ENCODE peak calls at places on chromosomes 6 and 20, in five cellular contexts. R, N, U, G and X are unnamed samples. For H3K9me3, the result is how much of the 10 kb centered on the place peaks cover.

GRCh38 chr6:167713088-167713475 is 113.6 kb upstream of the AFDN start:
- DNase-seq in R (no peak), N (no peak), U (no peak), G (no peak), X (no peak)

GRCh38 chr6:41654433-41655020 is 16.3 kb downstream of the MDFI start:
- DNase-seq in R (no peak), N (no peak), U (no peak), G (no peak), X (no peak)

GRCh38 chr6:34695729-34696188 is 808 bp downstream of the ILRUN start:
- DNase-seq in R (no peak), N (no peak), U (no peak), G (no peak), X (no peak)

GRCh38 chr6:11317885-11318771 is 85.7 kb upstream of the NEDD9 start:
- DNase-seq in R (peak), N (peak), U (no peak), G (peak), X (no peak)

GRCh38 chr20:23246682-23247664 is 103.6 kb upstream of the NXT1 start:
- DNase-seq in R (peak), N (no peak), U (no peak), G (no peak), X (peak)

GRCh38 chr6:153208706-153209105 is 77.6 kb upstream of the RGS17 start:
- DNase-seq in R (peak), N (no peak), U (no peak), G (no peak), X (no peak)

GRCh38 chr6:103000686-103001085 is 1607.2 kb downstream of the GRIK2 start:
- DNase-seq in R (no peak), N (no peak), U (no peak), G (no peak), X (no peak)

GRCh38 chr20:38321959-38322598 is 18.1 kb downstream of the BPI start:
- DNase-seq in R (peak), N (no peak), U (no peak), G (no peak), X (peak)

GRCh38 chr6:78810146-78810545 is 57.2 kb upstream of the IRAK1BP1 start:
- DNase-seq in R (no peak), N (no peak), U (no peak), G (no peak), X (no peak)

GRCh38 chr6:17957488-17957887 is 29.9 kb downstream of the KIF13A start:
- DNase-seq in R (no peak), N (no peak), U (no peak), G (no peak), X (no peak)

GRCh38 chr20:8360035-8360434 is 228.0 kb downstream of the PLCB1 start:
- DNase-seq in R (no peak), N (no peak), U (no peak), G (no peak), X (no peak)
- H3K9me3 ChIP-seq in R (under half), N (under half), U (under half), G (under half), X (under half)

GRCh38 chr6:36130672-36131516 is 581 bp downstream of the MAPK13 start:
- DNase-seq in R (no peak), N (peak), U (peak), G (peak), X (peak)
- TF ChIP-seq CTCF in R (no peak), N (no peak), U (peak), G (no peak), X (no peak)

DNA sequence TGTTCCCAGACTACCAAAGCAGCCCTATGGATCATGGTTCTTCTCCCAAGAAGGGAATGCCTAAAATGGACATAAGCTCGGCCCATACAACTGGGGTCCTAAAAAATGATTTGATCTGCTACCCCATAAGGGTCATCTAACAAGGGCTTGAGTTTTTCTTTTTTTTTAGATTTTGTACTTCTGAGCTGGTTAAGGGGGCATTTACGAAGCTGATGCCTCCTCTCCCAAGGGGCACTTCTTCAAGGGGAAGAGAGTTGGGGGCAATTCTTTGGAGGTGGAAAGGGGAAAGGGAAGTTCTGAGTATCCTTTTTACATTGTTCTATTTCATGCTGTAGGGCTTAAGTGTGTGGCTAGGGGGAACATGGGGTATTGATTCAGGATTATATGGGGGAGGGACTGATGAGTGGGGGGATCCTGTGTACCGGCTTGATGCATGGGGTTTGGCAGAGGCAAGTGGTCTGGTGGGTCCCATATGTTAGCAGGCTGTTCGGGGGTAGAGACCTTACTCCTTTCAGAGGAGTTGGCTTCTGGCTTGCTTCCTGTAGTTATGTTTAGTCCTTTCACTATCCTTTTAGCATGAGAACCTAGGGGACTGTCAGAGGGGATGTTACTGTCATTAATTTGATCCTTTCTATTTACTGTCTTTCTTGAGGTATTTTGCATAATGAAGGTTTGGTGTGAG is 8.1 kb upstream of the ZNFX1 start:
- DNase-seq in R (no peak), N (no peak), U (no peak), G (no peak), X (no peak)
- H3K9me3 ChIP-seq in R (half or more), N (under half), U (under half), G (half or more), X (under half)

GRCh38 chr6:165891320-165891719 is 228.3 kb upstream of the PDE10A start:
- DNase-seq in R (no peak), N (no peak), U (no peak), G (no peak), X (no peak)

GRCh38 chr6:165893431-165893830 is 230.4 kb upstream of the PDE10A start:
- DNase-seq in R (no peak), N (no peak), U (no peak), G (no peak), X (no peak)

GRCh38 chr6:165886169-165886568 is 223.1 kb upstream of the PDE10A start:
- DNase-seq in R (no peak), N (no peak), U (no peak), G (no peak), X (no peak)

GRCh38 chr6:165890404-165890735 is 227.3 kb upstream of the PDE10A start:
- DNase-seq in R (no peak), N (no peak), U (no peak), G (no peak), X (no peak)

DNA sequence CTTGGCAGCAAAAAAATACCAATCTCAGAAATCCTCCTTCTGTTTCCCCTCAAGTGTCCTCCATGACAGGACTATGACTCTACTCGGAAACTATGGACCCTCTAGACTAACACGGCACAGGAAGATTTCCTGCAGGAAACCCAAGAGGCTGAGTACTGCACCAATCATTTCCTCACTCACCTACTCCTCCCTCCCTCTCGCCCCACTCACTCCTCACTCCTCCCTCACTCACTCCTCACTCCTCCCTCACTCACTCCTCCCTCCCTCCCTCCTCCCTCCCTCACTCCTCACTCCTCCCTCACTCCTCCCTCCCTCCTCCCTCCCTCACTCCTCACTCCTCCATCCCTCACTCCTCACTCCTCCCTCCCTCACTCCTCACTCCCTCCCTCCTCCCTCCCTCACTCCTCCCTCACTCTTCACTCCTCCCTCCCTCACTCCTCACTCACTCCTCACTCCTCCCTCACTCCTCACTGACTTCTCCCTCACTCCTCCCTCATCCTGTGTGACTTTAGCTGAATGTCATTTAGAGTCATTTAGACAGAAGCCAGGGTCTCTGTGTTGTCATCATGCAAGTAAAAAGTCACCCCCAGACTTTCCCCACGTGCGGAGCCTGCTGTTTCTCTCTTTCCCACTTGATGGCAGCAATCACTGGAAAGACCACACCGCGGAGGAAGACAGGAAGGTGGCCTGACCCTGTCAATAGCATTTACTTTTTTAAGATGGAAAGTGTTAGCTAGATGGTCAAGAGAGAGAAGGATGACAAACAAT is 226.8 kb upstream of the PDE10A start:
- DNase-seq in R (peak), N (no peak), U (no peak), G (no peak), X (no peak)
- TF ChIP-seq CTCF in R (peak), N (no peak), U (no peak), G (no peak), X (no peak)

GRCh38 chr6:159483259-159483658 is 209.8 kb downstream of the SOD2 start:
- DNase-seq in R (no peak), N (no peak), U (no peak), G (no peak), X (no peak)

GRCh38 chr6:159490298-159490937 is 202.6 kb downstream of the SOD2 start:
- DNase-seq in R (peak), N (no peak), U (no peak), G (no peak), X (peak)

DNA sequence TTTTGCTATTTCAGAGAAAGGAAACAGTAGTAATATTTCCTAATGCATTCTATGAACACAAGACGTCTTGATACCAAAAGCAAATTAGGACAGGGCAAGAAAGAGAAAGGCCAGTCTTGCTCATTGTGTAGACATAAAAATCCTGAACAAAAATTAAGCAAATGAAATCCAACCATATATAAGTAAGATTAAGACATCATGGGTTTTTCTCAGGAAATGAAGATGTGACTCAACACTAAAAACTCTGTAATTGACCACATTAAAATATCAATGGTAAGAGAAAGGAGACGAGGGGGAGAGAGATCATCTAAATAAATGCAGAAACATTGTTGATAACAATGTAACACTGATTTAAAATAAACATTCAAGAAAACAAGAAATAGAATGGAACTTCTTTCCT is 205.4 kb downstream of the SOD2 start:
- DNase-seq in R (no peak), N (no peak), U (no peak), G (no peak), X (no peak)
- H3K9me3 ChIP-seq in R (under half), N (under half), U (under half), G (under half), X (under half)